ENCODE peak calls at places on chromosome 13, in five cellular contexts. One of them, this sample, is unnamed.
A peak's percentile ranks its signal among the peaks of the same experiment; 100 is the strongest.

GRCh38 chr13:24916464-24916863 is 152.5 kb downstream of the RNF17 start:
- DNase-seq in NB4: no peak
- DNase-seq in ELF-1: no peak
- DNase-seq in HEK293T: no peak
- DNase-seq in EL: no peak
- DNase-seq in this sample: no peak

GRCh38 chr13:48873598-48873997 is 102.1 kb upstream of the FNDC3A start:
- DNase-seq in NB4: no peak
- DNase-seq in EL: peak; percentile 78
- DNase-seq in HEK293T: no peak
- DNase-seq in ELF-1: peak; percentile 92
- DNase-seq in this sample: no peak

GRCh38 chr13:32829676-32830091 is 186.5 kb upstream of the KL start:
- DNase-seq in NB4: no peak
- DNase-seq in EL: peak; percentile 88
- DNase-seq in ELF-1: peak; percentile 83
- DNase-seq in HEK293T: no peak
- DNase-seq in this sample: peak; percentile 8

GRCh38 chr13:97456047-97456446 is 22.1 kb downstream of the RAP2A start:
- DNase-seq in NB4: no peak
- DNase-seq in EL: no peak
- DNase-seq in ELF-1: no peak
- DNase-seq in HEK293T: no peak
- DNase-seq in this sample: no peak

GRCh38 chr13:54433511-54434206 is 1405.0 kb downstream of the OLFM4 start:
- DNase-seq in HEK293T: no peak
- DNase-seq in ELF-1: no peak
- DNase-seq in NB4: no peak
- DNase-seq in EL: no peak
- DNase-seq in this sample: no peak

GRCh38 chr13:87884874-87885273 is 213.7 kb downstream of the SLITRK5 start:
- DNase-seq in NB4: no peak
- DNase-seq in EL: no peak
- DNase-seq in HEK293T: peak; percentile 64
- DNase-seq in ELF-1: peak; percentile 5
- DNase-seq in this sample: no peak

GRCh38 chr13:80341098-80341701 is at the start of gene SPRY2:
- DNase-seq in HEK293T: peak; percentile 95
- DNase-seq in EL: peak; percentile 96
- DNase-seq in ELF-1: peak; percentile 97
- DNase-seq in NB4: peak; percentile 99
- DNase-seq in this sample: peak; percentile 66

GRCh38 chr13:60009300-60010248 is 154.2 kb downstream of the DIAPH3 start:
- DNase-seq in NB4: no peak
- DNase-seq in HEK293T: no peak
- DNase-seq in EL: no peak
- DNase-seq in ELF-1: no peak
- DNase-seq in this sample: no peak

GRCh38 chr13:114106991-114107685 is 25.3 kb downstream of the RASA3 start:
- DNase-seq in HEK293T: no peak
- DNase-seq in ELF-1: no peak
- DNase-seq in EL: no peak
- DNase-seq in NB4: no peak
- DNase-seq in this sample: no peak

GRCh38 chr13:27037571-27037970 is 134.0 kb downstream of the USP12 start:
- DNase-seq in NB4: no peak
- DNase-seq in HEK293T: no peak
- DNase-seq in ELF-1: no peak
- DNase-seq in EL: no peak
- DNase-seq in this sample: no peak

GRCh38 chr13:77698211-77699058 is 948 bp downstream of the SLAIN1 start:
- DNase-seq in ELF-1: peak; percentile 34
- DNase-seq in EL: peak; percentile 14
- DNase-seq in NB4: peak; percentile 75
- DNase-seq in HEK293T: peak; percentile 71
- DNase-seq in this sample: no peak

GRCh38 chr13:105336706-105337582 is 1198.5 kb downstream of the EFNB2 start:
- DNase-seq in HEK293T: no peak
- DNase-seq in NB4: no peak
- DNase-seq in EL: peak; percentile 75
- DNase-seq in ELF-1: no peak
- DNase-seq in this sample: no peak

GRCh38 chr13:51153527-51153926 is 42.5 kb upstream of the C13orf42 start:
- DNase-seq in NB4: no peak
- DNase-seq in ELF-1: peak; percentile 44
- DNase-seq in HEK293T: no peak
- DNase-seq in EL: no peak
- DNase-seq in this sample: no peak

GRCh38 chr13:34620073-34620858 is 321.8 kb upstream of the NBEA start:
- DNase-seq in HEK293T: no peak
- DNase-seq in ELF-1: no peak
- DNase-seq in EL: no peak
- DNase-seq in NB4: no peak
- DNase-seq in this sample: no peak

GRCh38 chr13:51666316-51666715 is 82.1 kb downstream of the WDFY2 start:
- DNase-seq in ELF-1: no peak
- DNase-seq in EL: no peak
- DNase-seq in NB4: no peak
- DNase-seq in HEK293T: no peak
- DNase-seq in this sample: no peak

GRCh38 chr13:107886118-107886517 is 329.2 kb downstream of the LIG4 start:
- DNase-seq in EL: no peak
- DNase-seq in ELF-1: no peak
- DNase-seq in HEK293T: no peak
- DNase-seq in NB4: no peak
- DNase-seq in this sample: no peak

GRCh38 chr13:82993417-82993816 is 888.9 kb downstream of the SLITRK1 start:
- DNase-seq in EL: no peak
- DNase-seq in ELF-1: no peak
- DNase-seq in NB4: no peak
- DNase-seq in HEK293T: no peak
- DNase-seq in this sample: no peak

GRCh38 chr13:110484290-110485048 is 77.1 kb downstream of the RAB20 start:
- DNase-seq in HEK293T: no peak
- DNase-seq in ELF-1: no peak
- DNase-seq in EL: no peak
- DNase-seq in NB4: no peak
- DNase-seq in this sample: no peak

GRCh38 chr13:44667950-44668349 is 91.8 kb upstream of the TSC22D1 start:
- DNase-seq in EL: peak; percentile 56
- DNase-seq in ELF-1: no peak
- DNase-seq in NB4: no peak
- DNase-seq in HEK293T: no peak
- DNase-seq in this sample: no peak

GRCh38 chr13:22800726-22801401 is 379.9 kb upstream of the SGCG start:
- DNase-seq in HEK293T: no peak
- DNase-seq in EL: no peak
- DNase-seq in ELF-1: no peak
- DNase-seq in NB4: peak; percentile 64
- DNase-seq in this sample: no peak

GRCh38 chr13:49419292-49419691 is 24.6 kb downstream of the CAB39L start:
- DNase-seq in HEK293T: no peak
- DNase-seq in EL: peak; percentile 25
- DNase-seq in NB4: no peak
- DNase-seq in ELF-1: no peak
- DNase-seq in this sample: no peak

GRCh38 chr13:41934120-41934519 is 26.8 kb downstream of the VWA8 start:
- DNase-seq in NB4: no peak
- DNase-seq in ELF-1: no peak
- DNase-seq in EL: no peak
- DNase-seq in HEK293T: no peak
- DNase-seq in this sample: no peak

GRCh38 chr13:29319451-29319850 is 276.0 kb downstream of the SLC7A1 start:
- DNase-seq in HEK293T: no peak
- DNase-seq in EL: no peak
- DNase-seq in ELF-1: peak; percentile 48
- DNase-seq in NB4: no peak
- DNase-seq in this sample: no peak

This sample was measured in T1000.